ENCODE peak calls at places on chromosomes 13 and 19, in eight cellular contexts. G is thoracic aorta, U is GM06990, L is nephron progenitor cell, W is LoVo, T is choroid plexus epithelial cell, A is T-helper 2 cell, I is GM04504. P is an unnamed sample.

GRCh38 chr19:40688987-40689338 is 1.5 kb downstream of the NUMBL start:
- DNase-seq in G (no peak), U (no peak), L (no peak), W (no peak), T (no peak), A (no peak), I (no peak), P (no peak)

GRCh38 chr19:40400521-40400920 is 10.5 kb upstream of the HIPK4 start:
- DNase-seq in G (no peak), U (no peak), L (no peak), W (no peak), T (no peak), A (no peak), I (no peak), P (no peak)

GRCh38 chr19:19628499-19629134 is 597 bp upstream of the LPAR2 start:
- DNase-seq in G (no peak), U (peak), L (peak), W (peak), T (peak), A (peak), I (no peak), P (peak)

GRCh38 chr13:43905435-43906031 is 25.8 kb downstream of the LACC1 start:
- DNase-seq in G (no peak), U (no peak), L (peak), W (peak), T (peak), A (no peak), I (peak), P (no peak)

GRCh38 chr19:32662186-32662585 is 12.8 kb downstream of the ANKRD27 start:
- DNase-seq in G (no peak), U (no peak), L (no peak), W (no peak), T (peak), A (no peak), I (no peak), P (no peak)

GRCh38 chr13:75359266-75359665 is 122.7 kb downstream of the TBC1D4 start:
- DNase-seq in G (no peak), U (no peak), L (no peak), W (peak), T (peak), A (no peak), I (peak), P (no peak)

GRCh38 chr13:73480784-73481183 is 422.0 kb downstream of the KLF5 start:
- DNase-seq in G (no peak), U (no peak), L (no peak), W (no peak), T (no peak), A (no peak), I (no peak), P (no peak)

GRCh38 chr13:43360911-43361605 is 337.7 kb downstream of the DNAJC15 start:
- DNase-seq in G (no peak), U (no peak), L (no peak), W (no peak), T (peak), A (no peak), I (no peak), P (no peak)

GRCh38 chr13:51266642-51267041 is 44.4 kb downstream of the FAM124A start:
- DNase-seq in G (no peak), U (no peak), L (no peak), W (no peak), T (no peak), A (no peak), I (no peak), P (no peak)

GRCh38 chr13:99129050-99129449 is 71.6 kb upstream of the UBAC2 start:
- DNase-seq in G (no peak), U (no peak), L (no peak), W (no peak), T (no peak), A (no peak), I (no peak), P (no peak)

GRCh38 chr13:114328034-114328433 is 13.7 kb downstream of the CHAMP1 start:
- DNase-seq in G (no peak), U (no peak), L (no peak), W (no peak), T (no peak), A (no peak), I (no peak), P (no peak)

GRCh38 chr19:18831524-18832330 is at the start of gene UPF1:
- DNase-seq in G (peak), U (peak), L (peak), W (peak), T (peak), A (peak), I (peak), P (peak)

GRCh38 chr19:18879579-18880373 is 16.2 kb downstream of the CERS1 start:
- DNase-seq in G (no peak), U (peak), L (peak), W (peak), T (peak), A (no peak), I (no peak), P (no peak)

GRCh38 chr13:100633461-100633860 is 41.1 kb downstream of the TMTC4 start:
- DNase-seq in G (no peak), U (no peak), L (no peak), W (no peak), T (peak), A (no peak), I (peak), P (no peak)

GRCh38 chr19:45187421-45188100 is 9.0 kb downstream of the BLOC1S3 start:
- DNase-seq in G (no peak), U (peak), L (peak), W (peak), T (peak), A (no peak), I (no peak), P (no peak)

GRCh38 chr19:20318616-20319015 is 151.6 kb downstream of the ZNF486 start:
- DNase-seq in G (no peak), U (no peak), L (no peak), W (no peak), T (no peak), A (no peak), I (no peak), P (no peak)

GRCh38 chr13:105838231-105838630 is 697.2 kb downstream of the EFNB2 start:
- DNase-seq in G (no peak), U (no peak), L (no peak), W (no peak), T (no peak), A (no peak), I (no peak), P (no peak)

GRCh38 chr19:29873024-29873800 is 61.4 kb downstream of the CCNE1 start:
- DNase-seq in G (no peak), U (peak), L (peak), W (peak), T (peak), A (peak), I (no peak), P (peak)